ENCODE peak calls at places on chromosome 17, in ten cellular contexts. One of them, this sample, is unnamed.

GRCh38 chr17:10360578-10360977 is 12.2 kb downstream of the MYH13 start:
- DNase-seq in A549: no peak
- DNase-seq in IMR-90: peak
- DNase-seq in sigmoid colon: no peak
- DNase-seq in ovary: no peak
- DNase-seq in Peyer's patch: no peak
- DNase-seq in right lobe of liver: no peak
- DNase-seq in uterus: no peak
- DNase-seq in GM12891: no peak
- DNase-seq in spleen: no peak
- DNase-seq in this sample: no peak

GRCh38 chr17:43431741-43432523 is 33.1 kb downstream of the ARL4D start:
- DNase-seq in right lobe of liver: no peak
- DNase-seq in GM12891: no peak
- DNase-seq in ovary: no peak
- DNase-seq in spleen: no peak
- DNase-seq in A549: no peak
- DNase-seq in uterus: peak
- DNase-seq in sigmoid colon: peak
- DNase-seq in Peyer's patch: no peak
- DNase-seq in IMR-90: peak
- DNase-seq in this sample: no peak

GRCh38 chr17:51240275-51240674 is 19.6 kb downstream of the MBTD1 start:
- DNase-seq in spleen: no peak
- DNase-seq in right lobe of liver: no peak
- DNase-seq in sigmoid colon: no peak
- DNase-seq in ovary: no peak
- DNase-seq in A549: no peak
- DNase-seq in Peyer's patch: no peak
- DNase-seq in uterus: no peak
- DNase-seq in GM12891: no peak
- DNase-seq in IMR-90: no peak
- DNase-seq in this sample: no peak

GRCh38 chr17:35841505-35841904 is 27.2 kb downstream of the HEATR9 start:
- DNase-seq in Peyer's patch: no peak
- DNase-seq in A549: no peak
- DNase-seq in sigmoid colon: no peak
- DNase-seq in IMR-90: peak
- DNase-seq in GM12891: no peak
- DNase-seq in uterus: no peak
- DNase-seq in right lobe of liver: no peak
- DNase-seq in ovary: no peak
- DNase-seq in spleen: no peak
- DNase-seq in this sample: no peak

GRCh38 chr17:76513306-76513692 is 12.1 kb upstream of the RHBDF2 start:
- DNase-seq in right lobe of liver: no peak
- DNase-seq in Peyer's patch: no peak
- DNase-seq in ovary: no peak
- DNase-seq in uterus: no peak
- DNase-seq in GM12891: no peak
- DNase-seq in IMR-90: no peak
- DNase-seq in sigmoid colon: no peak
- DNase-seq in spleen: no peak
- DNase-seq in A549: no peak
- DNase-seq in this sample: no peak

GRCh38 chr17:82893779-82894178 is 54.0 kb upstream of the ZNF750 start:
- DNase-seq in spleen: no peak
- DNase-seq in uterus: no peak
- DNase-seq in Peyer's patch: no peak
- DNase-seq in ovary: no peak
- DNase-seq in IMR-90: peak
- DNase-seq in A549: no peak
- DNase-seq in GM12891: no peak
- DNase-seq in right lobe of liver: no peak
- DNase-seq in sigmoid colon: no peak
- DNase-seq in this sample: no peak

GRCh38 chr17:10879110-10879509 is 41.2 kb upstream of the PIRT start:
- DNase-seq in A549: no peak
- DNase-seq in sigmoid colon: no peak
- DNase-seq in Peyer's patch: no peak
- DNase-seq in ovary: no peak
- DNase-seq in spleen: no peak
- DNase-seq in IMR-90: no peak
- DNase-seq in uterus: no peak
- DNase-seq in right lobe of liver: peak
- DNase-seq in GM12891: no peak
- DNase-seq in this sample: peak

GRCh38 chr17:80613732-80614071 is 69.1 kb downstream of the RPTOR start:
- DNase-seq in A549: no peak
- DNase-seq in right lobe of liver: no peak
- DNase-seq in Peyer's patch: no peak
- DNase-seq in spleen: no peak
- DNase-seq in IMR-90: no peak
- DNase-seq in uterus: no peak
- DNase-seq in ovary: no peak
- DNase-seq in GM12891: no peak
- DNase-seq in sigmoid colon: no peak
- DNase-seq in this sample: no peak

GRCh38 chr17:18314059-18314730 is 599 bp downstream of the TOP3A start:
- DNase-seq in uterus: no peak
- DNase-seq in Peyer's patch: no peak
- DNase-seq in sigmoid colon: no peak
- DNase-seq in A549: no peak
- DNase-seq in GM12891: no peak
- DNase-seq in IMR-90: peak
- DNase-seq in spleen: no peak
- DNase-seq in ovary: peak
- DNase-seq in right lobe of liver: no peak
- DNase-seq in this sample: no peak

GRCh38 chr17:79721993-79722671 is 8.6 kb upstream of the ENPP7 start:
- DNase-seq in GM12891: no peak
- DNase-seq in sigmoid colon: no peak
- DNase-seq in uterus: no peak
- DNase-seq in ovary: no peak
- DNase-seq in spleen: no peak
- DNase-seq in IMR-90: no peak
- DNase-seq in Peyer's patch: no peak
- DNase-seq in A549: peak
- DNase-seq in right lobe of liver: no peak
- DNase-seq in this sample: no peak

GRCh38 chr17:32757963-32758362 is 119.0 kb downstream of the MYO1D start:
- DNase-seq in Peyer's patch: no peak
- DNase-seq in ovary: no peak
- DNase-seq in uterus: no peak
- DNase-seq in A549: no peak
- DNase-seq in IMR-90: no peak
- DNase-seq in spleen: no peak
- DNase-seq in right lobe of liver: no peak
- DNase-seq in sigmoid colon: no peak
- DNase-seq in GM12891: no peak
- DNase-seq in this sample: no peak

GRCh38 chr17:15341385-15341849 is at the start of gene TEKT3:
- DNase-seq in right lobe of liver: peak
- DNase-seq in ovary: peak
- DNase-seq in GM12891: no peak
- DNase-seq in sigmoid colon: peak
- DNase-seq in spleen: peak
- DNase-seq in uterus: peak
- DNase-seq in IMR-90: peak
- DNase-seq in A549: peak
- DNase-seq in Peyer's patch: peak
- DNase-seq in this sample: peak

GRCh38 chr17:73017653-73018052 is 74.8 kb downstream of the SLC39A11 start:
- DNase-seq in right lobe of liver: no peak
- DNase-seq in uterus: no peak
- DNase-seq in ovary: no peak
- DNase-seq in A549: no peak
- DNase-seq in GM12891: no peak
- DNase-seq in sigmoid colon: no peak
- DNase-seq in spleen: no peak
- DNase-seq in Peyer's patch: no peak
- DNase-seq in IMR-90: peak
- DNase-seq in this sample: no peak

GRCh38 chr17:13272296-13272695 is 254.5 kb upstream of the ELAC2 start:
- DNase-seq in right lobe of liver: no peak
- DNase-seq in spleen: no peak
- DNase-seq in IMR-90: no peak
- DNase-seq in sigmoid colon: no peak
- DNase-seq in Peyer's patch: no peak
- DNase-seq in ovary: no peak
- DNase-seq in uterus: no peak
- DNase-seq in GM12891: no peak
- DNase-seq in A549: no peak
- DNase-seq in this sample: no peak

GRCh38 chr17:78105551-78105950 is 23.0 kb downstream of the TMC6 start:
- DNase-seq in sigmoid colon: peak
- DNase-seq in uterus: no peak
- DNase-seq in A549: no peak
- DNase-seq in spleen: no peak
- DNase-seq in GM12891: no peak
- DNase-seq in IMR-90: peak
- DNase-seq in right lobe of liver: no peak
- DNase-seq in ovary: no peak
- DNase-seq in Peyer's patch: no peak
- DNase-seq in this sample: no peak

GRCh38 chr17:77425791-77426641 is 285.2 kb downstream of the SEC14L1 start:
- DNase-seq in GM12891: no peak
- DNase-seq in Peyer's patch: no peak
- DNase-seq in A549: peak
- DNase-seq in ovary: peak
- DNase-seq in IMR-90: peak
- DNase-seq in sigmoid colon: peak
- DNase-seq in spleen: no peak
- DNase-seq in right lobe of liver: no peak
- DNase-seq in uterus: peak
- DNase-seq in this sample: no peak

GRCh38 chr17:6556121-6557039 is at the start of gene PITPNM3:
- DNase-seq in ovary: peak
- DNase-seq in GM12891: no peak
- DNase-seq in sigmoid colon: no peak
- DNase-seq in Peyer's patch: no peak
- DNase-seq in spleen: peak
- DNase-seq in uterus: no peak
- DNase-seq in IMR-90: no peak
- DNase-seq in A549: no peak
- DNase-seq in right lobe of liver: no peak
- DNase-seq in this sample: no peak

GRCh38 chr17:56108811-56109284 is 44.4 kb upstream of the ANKFN1 start:
- DNase-seq in IMR-90: no peak
- DNase-seq in GM12891: no peak
- DNase-seq in Peyer's patch: no peak
- DNase-seq in right lobe of liver: no peak
- DNase-seq in uterus: no peak
- DNase-seq in A549: peak
- DNase-seq in sigmoid colon: no peak
- DNase-seq in ovary: no peak
- DNase-seq in spleen: no peak
- DNase-seq in this sample: no peak
- TF ChIP-seq POLR2A in IMR-90: no peak
- TF ChIP-seq POLR2A in GM12891: no peak
- TF ChIP-seq POLR2A in Peyer's patch: no peak
- TF ChIP-seq POLR2A in right lobe of liver: no peak
- TF ChIP-seq POLR2A in uterus: no peak
- TF ChIP-seq POLR2A in A549: no peak
- TF ChIP-seq POLR2A in sigmoid colon: no peak
- TF ChIP-seq POLR2A in ovary: no peak
- TF ChIP-seq POLR2A in spleen: no peak
- TF ChIP-seq POLR2A in this sample: no peak

DNA sequence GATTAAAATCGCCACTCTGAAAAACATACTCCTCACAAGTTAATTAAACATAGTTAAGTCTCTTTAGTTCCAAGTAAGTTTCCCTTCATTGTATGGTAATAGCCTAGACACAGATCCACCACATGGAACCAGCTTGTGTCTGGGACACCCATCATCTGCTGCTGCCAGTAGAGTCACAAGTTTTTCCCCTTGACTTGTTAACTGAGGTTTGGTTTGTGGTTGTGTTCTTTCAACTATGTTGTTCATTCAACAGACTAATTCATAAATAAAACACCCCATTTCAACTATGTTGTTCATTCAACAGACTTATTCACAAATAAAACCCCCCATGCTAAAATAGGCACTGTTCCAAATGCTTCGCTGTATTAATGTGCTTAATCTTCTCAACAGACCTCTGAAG is 24.4 kb downstream of the YWHAE start:
- DNase-seq in ovary: no peak
- DNase-seq in A549: no peak
- DNase-seq in spleen: no peak
- DNase-seq in Peyer's patch: no peak
- DNase-seq in uterus: no peak
- DNase-seq in GM12891: no peak
- DNase-seq in right lobe of liver: no peak
- DNase-seq in sigmoid colon: no peak
- DNase-seq in IMR-90: no peak
- DNase-seq in this sample: no peak
- TF ChIP-seq POLR2A in ovary: no peak
- TF ChIP-seq POLR2A in A549: no peak
- TF ChIP-seq POLR2A in spleen: no peak
- TF ChIP-seq POLR2A in Peyer's patch: no peak
- TF ChIP-seq POLR2A in uterus: no peak
- TF ChIP-seq POLR2A in GM12891: no peak
- TF ChIP-seq POLR2A in right lobe of liver: no peak
- TF ChIP-seq POLR2A in sigmoid colon: no peak
- TF ChIP-seq POLR2A in IMR-90: no peak
- TF ChIP-seq POLR2A in this sample: no peak

DNA sequence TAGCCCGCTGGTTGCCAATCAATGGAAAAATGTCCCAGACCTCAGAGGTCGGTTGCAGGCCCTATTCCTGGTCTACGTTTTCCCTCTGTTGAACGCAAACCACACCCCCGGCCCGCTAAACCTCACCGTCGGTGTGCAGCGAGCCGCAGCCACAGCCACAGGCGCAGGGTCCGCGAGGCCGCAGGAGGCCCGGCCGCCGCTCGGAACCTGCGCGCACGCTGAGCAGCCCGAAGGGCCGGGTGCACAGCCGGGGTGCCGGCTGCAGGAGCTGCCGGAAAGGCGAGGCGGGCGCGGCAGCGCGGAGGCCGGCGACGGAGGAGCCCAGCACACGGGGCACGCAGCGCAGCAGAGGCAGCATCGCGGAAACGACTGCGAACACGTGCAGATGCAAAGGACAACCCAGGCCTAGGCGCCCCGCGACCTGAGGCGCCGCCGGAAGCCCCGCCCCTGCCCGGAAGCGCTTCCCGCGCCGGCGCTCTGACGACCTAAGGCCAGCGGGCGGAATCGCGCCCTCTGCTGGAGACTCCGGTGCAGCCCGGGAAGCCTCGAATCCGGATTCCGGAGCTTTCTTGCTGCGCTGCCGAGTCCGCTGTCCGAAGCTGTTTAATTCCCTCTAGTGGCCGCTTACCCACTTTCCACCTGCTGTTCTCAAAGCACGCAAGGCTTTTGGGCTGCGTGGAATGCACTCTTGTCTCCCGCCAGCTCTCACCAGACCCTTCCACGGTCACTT is at the start of gene C1QBP:
- DNase-seq in sigmoid colon: peak
- DNase-seq in right lobe of liver: peak
- DNase-seq in Peyer's patch: peak
- DNase-seq in ovary: peak
- DNase-seq in spleen: peak
- DNase-seq in A549: peak
- DNase-seq in IMR-90: peak
- DNase-seq in uterus: peak
- DNase-seq in GM12891: peak
- DNase-seq in this sample: peak
- TF ChIP-seq POLR2A in sigmoid colon: no peak
- TF ChIP-seq POLR2A in right lobe of liver: peak
- TF ChIP-seq POLR2A in Peyer's patch: no peak
- TF ChIP-seq POLR2A in ovary: peak
- TF ChIP-seq POLR2A in spleen: no peak
- TF ChIP-seq POLR2A in A549: peak
- TF ChIP-seq POLR2A in IMR-90: no peak
- TF ChIP-seq POLR2A in uterus: peak
- TF ChIP-seq POLR2A in GM12891: peak
- TF ChIP-seq POLR2A in this sample: no peak

GRCh38 chr17:67993153-67993997 is 2.9 kb downstream of the C17orf58 start:
- DNase-seq in ovary: peak
- DNase-seq in spleen: peak
- DNase-seq in sigmoid colon: peak
- DNase-seq in A549: peak
- DNase-seq in uterus: peak
- DNase-seq in Peyer's patch: peak
- DNase-seq in right lobe of liver: peak
- DNase-seq in IMR-90: peak
- DNase-seq in GM12891: peak
- DNase-seq in this sample: peak
- TF ChIP-seq POLR2A in ovary: peak
- TF ChIP-seq POLR2A in spleen: no peak
- TF ChIP-seq POLR2A in sigmoid colon: no peak
- TF ChIP-seq POLR2A in A549: peak
- TF ChIP-seq POLR2A in uterus: peak
- TF ChIP-seq POLR2A in Peyer's patch: peak
- TF ChIP-seq POLR2A in right lobe of liver: peak
- TF ChIP-seq POLR2A in IMR-90: peak
- TF ChIP-seq POLR2A in GM12891: no peak
- TF ChIP-seq POLR2A in this sample: no peak